ENCODE peak calls at places on chromosomes 1 and 21, in six cellular contexts. B is H9; D is CD8-positive, alpha-beta T cell; P is HFFc6; V is activated B cell treated with CpG ODN at 0.5 μM for 24 hours; G is GM20000. Y is an unnamed sample.

GRCh38 chr1:110102081-110102480 is 10.2 kb upstream of the UBL4B start:
- DNase-seq in B (no peak), D (no peak), P (peak; percentile 41), V (no peak), G (peak; percentile 47), Y (peak; percentile 55)

GRCh38 chr1:41450747-41451285 is 33.7 kb downstream of the EDN2 start:
- DNase-seq in B (no peak), D (no peak), P (no peak), V (no peak), G (no peak), Y (no peak)

GRCh38 chr1:148353461-148354283 is 129.4 kb downstream of the PPIAL4G start:
- DNase-seq in B (peak; percentile 87), D (no peak), P (peak; percentile 88), V (no peak), G (peak; percentile 26), Y (peak; percentile 25)

GRCh38 chr1:1175221-1176062 is 1.8 kb downstream of the TTLL10 start:
- DNase-seq in B (peak; percentile 25), D (no peak), P (no peak), V (no peak), G (peak; percentile 19), Y (no peak)

GRCh38 chr1:154148787-154149186 is 6.1 kb downstream of the NUP210L start:
- DNase-seq in B (no peak), D (no peak), P (no peak), V (no peak), G (peak; percentile 45), Y (peak; percentile 63)

GRCh38 chr1:4494558-4494957 is 159.9 kb upstream of the AJAP1 start:
- DNase-seq in B (peak; percentile 63), D (no peak), P (no peak), V (no peak), G (no peak), Y (no peak)

GRCh38 chr1:11483581-11484320 is 4.8 kb downstream of the DISP3 start:
- DNase-seq in B (no peak), D (no peak), P (no peak), V (no peak), G (no peak), Y (no peak)

GRCh38 chr1:111730282-111730681 is 8.9 kb downstream of the INKA2 start:
- DNase-seq in B (no peak), D (no peak), P (no peak), V (no peak), G (no peak), Y (no peak)

GRCh38 chr1:176976236-176976635 is 188.3 kb downstream of the ASTN1 start:
- DNase-seq in B (no peak), D (no peak), P (no peak), V (no peak), G (no peak), Y (no peak)

GRCh38 chr1:3577300-3577699 is 34.0 kb downstream of the MEGF6 start:
- DNase-seq in B (no peak), D (no peak), P (no peak), V (no peak), G (no peak), Y (no peak)

GRCh38 chr1:192100686-192101468 is 57.4 kb upstream of the RGS18 start:
- DNase-seq in B (no peak), D (no peak), P (no peak), V (no peak), G (no peak), Y (no peak)

GRCh38 chr1:64417828-64418227 is 52.1 kb upstream of the CACHD1 start:
- DNase-seq in B (no peak), D (no peak), P (no peak), V (no peak), G (no peak), Y (no peak)

GRCh38 chr21:41926068-41926806 is 27.6 kb downstream of the C2CD2 start:
- DNase-seq in B (no peak), D (peak; percentile 19), P (no peak), V (no peak), G (peak; percentile 69), Y (peak; percentile 71)

GRCh38 chr1:6460349-6461236 is 5.4 kb downstream of the TNFRSF25 start:
- DNase-seq in B (no peak), D (peak; percentile 93), P (no peak), V (no peak), G (peak; percentile 87), Y (peak; percentile 72)

GRCh38 chr1:110130989-110131388 is 18.7 kb downstream of the UBL4B start:
- DNase-seq in B (no peak), D (no peak), P (no peak), V (no peak), G (no peak), Y (no peak)

GRCh38 chr1:206797534-206798383 is 25.5 kb upstream of the IL10 start:
- DNase-seq in B (peak; percentile 65), D (peak; percentile 42), P (no peak), V (no peak), G (no peak), Y (no peak)

GRCh38 chr1:23198373-23198772 is 18.9 kb downstream of the HTR1D start:
- DNase-seq in B (no peak), D (no peak), P (peak; percentile 97), V (no peak), G (no peak), Y (no peak)

DNA sequence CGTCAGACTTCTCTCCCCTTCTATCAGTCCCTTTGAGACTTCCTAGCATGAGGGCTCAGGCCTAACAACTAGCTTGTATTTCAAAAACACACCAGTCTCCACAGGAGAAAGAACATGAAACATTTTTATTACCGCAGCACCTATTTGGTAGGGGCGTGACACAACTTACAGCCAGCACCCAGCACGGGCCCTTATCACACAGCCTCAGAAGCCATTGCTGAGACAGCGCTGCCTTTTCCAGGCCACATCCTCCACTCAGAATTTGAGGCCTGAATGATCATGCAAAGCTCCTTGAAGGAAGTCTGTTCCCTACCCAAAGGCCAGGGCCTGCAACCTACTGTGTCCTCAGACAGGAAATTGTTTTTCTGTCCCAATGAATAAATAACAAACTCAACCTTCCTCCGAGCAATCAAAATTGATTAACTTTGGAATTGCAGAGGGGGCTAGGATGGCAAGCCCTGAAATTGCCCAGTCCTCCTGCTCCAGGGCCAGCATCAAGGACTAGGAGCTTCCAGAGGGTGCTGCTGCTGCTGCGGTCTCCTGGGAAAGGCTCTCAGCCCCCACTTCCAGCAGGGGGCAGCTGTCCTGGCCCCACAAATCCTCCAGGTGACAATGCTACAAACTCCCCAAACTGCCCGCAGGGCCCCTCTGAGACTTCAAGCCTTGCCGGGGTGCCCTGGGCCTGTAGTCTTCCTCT is 94.3 kb upstream of the GALNT2 start:
- DNase-seq in B (peak; percentile 75), D (no peak), P (no peak), V (no peak), G (peak; percentile 10), Y (peak; percentile 22)
- TF ChIP-seq CTCF in B (peak; percentile 78), D (no peak), P (peak; percentile 48), V (no peak), G (no peak), Y (peak; percentile 27)

GRCh38 chr21:45319461-45320211 is 31.9 kb upstream of the POFUT2 start:
- DNase-seq in B (peak; percentile 28), D (no peak), P (peak; percentile 43), V (no peak), G (no peak), Y (no peak)
- TF ChIP-seq CTCF in B (no peak), D (no peak), P (peak; percentile 40), V (no peak), G (no peak), Y (no peak)

GRCh38 chr1:81304187-81304586 is 496.5 kb upstream of the ADGRL2 start:
- DNase-seq in B (no peak), D (no peak), P (peak; percentile 27), V (no peak), G (no peak), Y (no peak)

GRCh38 chr1:81305997-81306452 is 494.7 kb upstream of the ADGRL2 start:
- DNase-seq in B (no peak), D (no peak), P (peak; percentile 22), V (no peak), G (peak; percentile 23), Y (no peak)
- TF ChIP-seq CTCF in B (peak; percentile 60), D (no peak), P (no peak), V (no peak), G (no peak), Y (peak; percentile 52)

DNA sequence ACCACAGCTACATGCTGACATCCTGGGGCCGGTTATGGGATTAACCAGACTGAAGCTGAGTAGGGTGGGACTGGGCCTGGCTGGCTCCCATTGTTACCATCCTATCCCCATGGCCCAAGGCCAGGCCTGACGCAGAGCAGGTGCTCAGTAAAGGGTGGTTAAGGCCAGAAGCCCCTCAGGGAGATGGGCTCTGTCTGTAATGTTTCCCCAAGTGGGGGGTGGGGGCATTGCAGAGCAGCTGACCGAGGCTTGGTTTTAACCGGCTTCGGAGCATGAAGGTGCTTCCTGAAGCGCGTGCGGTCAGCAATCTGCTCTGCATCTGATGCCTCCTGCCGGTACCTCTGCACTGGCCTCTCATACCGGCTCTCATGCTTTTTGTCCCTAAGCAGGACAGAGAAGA is 83.4 kb upstream of the ACTL8 start:
- DNase-seq in B (peak; percentile 50), D (no peak), P (no peak), V (no peak), G (no peak), Y (no peak)
- TF ChIP-seq CTCF in B (peak; percentile 41), D (no peak), P (peak; percentile 29), V (no peak), G (no peak), Y (no peak)

GRCh38 chr1:115466433-115466832 is 128.4 kb upstream of the NGF start:
- DNase-seq in B (peak; percentile 51), D (no peak), P (no peak), V (no peak), G (no peak), Y (no peak)

GRCh38 chr1:115461526-115461925 is 123.5 kb upstream of the NGF start:
- DNase-seq in B (peak; percentile 11), D (no peak), P (no peak), V (no peak), G (no peak), Y (no peak)

GRCh38 chr1:115465802-115466363 is 127.8 kb upstream of the NGF start:
- DNase-seq in B (peak; percentile 31), D (no peak), P (no peak), V (no peak), G (no peak), Y (no peak)

GRCh38 chr1:115462677-115463076 is 124.6 kb upstream of the NGF start:
- DNase-seq in B (no peak), D (no peak), P (no peak), V (no peak), G (no peak), Y (no peak)

DNA sequence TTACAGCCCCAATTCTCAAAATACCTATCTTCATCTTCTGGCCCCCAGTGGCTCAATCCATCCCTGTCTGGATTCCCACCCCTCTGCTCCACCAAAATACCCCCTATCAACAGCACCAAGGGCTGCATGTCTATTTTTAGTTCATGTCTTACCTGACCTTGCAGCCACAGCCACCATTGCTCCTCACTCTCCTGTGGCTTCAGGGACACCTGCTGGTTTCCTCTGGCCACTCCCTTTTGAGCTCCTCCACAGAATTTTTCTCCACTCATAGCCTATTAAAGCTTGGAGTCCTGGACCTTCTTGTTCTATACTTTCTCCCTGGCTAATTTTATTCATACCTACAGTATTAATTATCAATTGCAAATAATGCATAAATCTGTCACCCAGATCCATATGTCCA is 125.3 kb upstream of the NGF start:
- DNase-seq in B (peak; percentile 21), D (no peak), P (no peak), V (no peak), G (no peak), Y (no peak)
- TF ChIP-seq CTCF in B (no peak), D (no peak), P (peak; percentile 62), V (no peak), G (no peak), Y (no peak)

DNA sequence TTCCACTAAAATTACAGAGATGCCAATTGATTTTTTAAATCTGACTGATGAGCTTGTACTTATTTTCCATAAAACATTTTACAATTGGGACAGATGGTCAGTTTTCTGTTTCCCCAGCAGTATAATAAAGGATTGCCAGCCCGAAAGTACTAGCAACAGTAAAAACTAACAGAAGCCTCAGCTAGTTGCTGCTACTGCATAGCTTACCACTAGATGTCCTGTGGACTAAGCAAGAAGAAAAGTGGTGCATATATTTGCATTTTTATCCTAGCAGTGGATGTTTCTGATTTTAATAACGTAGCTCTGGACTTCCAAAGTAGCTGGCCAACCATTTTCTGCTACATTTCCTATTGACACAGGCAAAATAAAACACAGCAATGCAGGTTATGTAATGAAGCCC is 241.5 kb downstream of the BARHL2 start:
- DNase-seq in B (no peak), D (no peak), P (no peak), V (no peak), G (no peak), Y (no peak)
- TF ChIP-seq CTCF in B (peak; percentile 57), D (no peak), P (no peak), V (no peak), G (no peak), Y (no peak)